ENCODE peak calls at places on chromosomes 6 and 20, in four cellular contexts. One of them, this sample, is unnamed.
A peak's percentile ranks its signal among the peaks of the same experiment; 100 is the strongest.

GRCh38 chr6:27040244-27041042 is 207.1 kb upstream of the PRSS16 start:
- DNase-seq in caudate nucleus: no peak
- DNase-seq in testis: no peak
- DNase-seq in M059J: peak; percentile 46
- DNase-seq in this sample: no peak

GRCh38 chr6:127939442-127940066 is 38.7 kb upstream of the THEMIS start:
- DNase-seq in caudate nucleus: no peak
- DNase-seq in M059J: peak; percentile 45
- DNase-seq in testis: no peak
- DNase-seq in this sample: no peak

GRCh38 chr6:109514946-109515345 is 31.9 kb upstream of the ZBTB24 start:
- DNase-seq in M059J: peak; percentile 79
- DNase-seq in testis: no peak
- DNase-seq in caudate nucleus: no peak
- DNase-seq in this sample: no peak

GRCh38 chr6:14622135-14622534 is 504.6 kb downstream of the CD83 start:
- DNase-seq in testis: no peak
- DNase-seq in caudate nucleus: no peak
- DNase-seq in M059J: no peak
- DNase-seq in this sample: no peak

GRCh38 chr20:25058051-25058796 is at the start of gene ACSS1:
- DNase-seq in testis: peak; percentile 80
- DNase-seq in caudate nucleus: peak; percentile 39
- DNase-seq in M059J: peak; percentile 51
- DNase-seq in this sample: peak; percentile 80

GRCh38 chr6:111481836-111482235 is 1.2 kb downstream of the REV3L start:
- DNase-seq in M059J: no peak
- DNase-seq in caudate nucleus: no peak
- DNase-seq in testis: no peak
- DNase-seq in this sample: no peak

GRCh38 chr6:98871057-98871456 is 36.7 kb downstream of the POU3F2 start:
- DNase-seq in M059J: peak; percentile 64
- DNase-seq in testis: no peak
- DNase-seq in caudate nucleus: no peak
- DNase-seq in this sample: no peak

GRCh38 chr6:166097914-166098522 is 69.6 kb downstream of the TBXT start:
- DNase-seq in caudate nucleus: peak; percentile 5
- DNase-seq in M059J: peak; percentile 20
- DNase-seq in testis: peak; percentile 92
- DNase-seq in this sample: no peak

GRCh38 chr6:21808551-21809181 is 215.1 kb downstream of the SOX4 start:
- DNase-seq in M059J: peak; percentile 57
- DNase-seq in testis: peak; percentile 64
- DNase-seq in caudate nucleus: no peak
- DNase-seq in this sample: no peak

GRCh38 chr6:84191802-84192201 is 35.6 kb downstream of the CEP162 start:
- DNase-seq in testis: no peak
- DNase-seq in M059J: no peak
- DNase-seq in caudate nucleus: no peak
- DNase-seq in this sample: no peak

GRCh38 chr20:25248501-25249172 is 752 bp downstream of the PYGB start:
- DNase-seq in caudate nucleus: peak; percentile 19
- DNase-seq in testis: peak; percentile 50
- DNase-seq in M059J: peak; percentile 62
- DNase-seq in this sample: peak; percentile 54

GRCh38 chr6:143746202-143747119 is 68.7 kb downstream of the PHACTR2 start:
- DNase-seq in M059J: no peak
- DNase-seq in testis: peak; percentile 31
- DNase-seq in caudate nucleus: no peak
- DNase-seq in this sample: no peak

GRCh38 chr6:134177753-134178229 is 125.4 kb upstream of the SLC2A12 start:
- DNase-seq in testis: no peak
- DNase-seq in caudate nucleus: no peak
- DNase-seq in M059J: peak; percentile 70
- DNase-seq in this sample: no peak

GRCh38 chr6:131199568-131200272 is 64.5 kb downstream of the AKAP7 start:
- DNase-seq in testis: no peak
- DNase-seq in M059J: peak; percentile 68
- DNase-seq in caudate nucleus: no peak
- DNase-seq in this sample: no peak

GRCh38 chr6:108968325-108968724 is 120.1 kb downstream of the ARMC2 start:
- DNase-seq in testis: no peak
- DNase-seq in M059J: no peak
- DNase-seq in caudate nucleus: no peak
- DNase-seq in this sample: no peak

GRCh38 chr6:130377371-130377770 is 11.6 kb downstream of the TMEM200A start:
- DNase-seq in caudate nucleus: no peak
- DNase-seq in M059J: peak; percentile 44
- DNase-seq in testis: no peak
- DNase-seq in this sample: no peak

GRCh38 chr6:36697481-36697903 is at the start of gene RAB44:
- DNase-seq in testis: no peak
- DNase-seq in M059J: no peak
- DNase-seq in caudate nucleus: no peak
- DNase-seq in this sample: no peak

GRCh38 chr20:21266191-21266536 is 37.0 kb upstream of the XRN2 start:
- DNase-seq in M059J: no peak
- DNase-seq in caudate nucleus: no peak
- DNase-seq in testis: no peak
- DNase-seq in this sample: no peak

GRCh38 chr6:87788141-87788540 is 86.1 kb upstream of the AKIRIN2 start:
- DNase-seq in M059J: no peak
- DNase-seq in caudate nucleus: no peak
- DNase-seq in testis: no peak
- DNase-seq in this sample: no peak